ENCODE peak calls at places on chromosomes 7 and 10, in five cellular contexts. Y, T, A, J and B are unnamed samples.

GRCh38 chr10:60441515-60441914 is 51.8 kb upstream of the ANK3 start:
- DNase-seq in Y (no peak), T (no peak), A (no peak), J (peak; percentile 18), B (no peak)

GRCh38 chr10:60952846-60953220 is 8.8 kb upstream of the RHOBTB1 start:
- DNase-seq in Y (no peak), T (no peak), A (no peak), J (no peak), B (no peak)

GRCh38 chr10:132652936-132653590 is 115.5 kb downstream of the INPP5A start:
- DNase-seq in Y (no peak), T (no peak), A (no peak), J (no peak), B (no peak)

GRCh38 chr10:89458289-89458688 is 43.9 kb downstream of the IFIT5 start:
- DNase-seq in Y (no peak), T (no peak), A (no peak), J (peak; percentile 82), B (no peak)

GRCh38 chr7:28389504-28390385 is 22.6 kb upstream of the CREB5 start:
- DNase-seq in Y (no peak), T (no peak), A (no peak), J (peak; percentile 61), B (no peak)

GRCh38 chr7:47634273-47634672 is 52.4 kb upstream of the TNS3 start:
- DNase-seq in Y (no peak), T (no peak), A (no peak), J (no peak), B (no peak)

GRCh38 chr7:20191044-20191867 is 25.9 kb downstream of the MACC1 start:
- DNase-seq in Y (no peak), T (no peak), A (no peak), J (no peak), B (no peak)

GRCh38 chr10:126849646-126850045 is 55.6 kb upstream of the DOCK1 start:
- DNase-seq in Y (no peak), T (no peak), A (no peak), J (no peak), B (no peak)

GRCh38 chr10:133325761-133326463 is 10.8 kb downstream of the CALY start:
- DNase-seq in Y (no peak), T (no peak), A (no peak), J (no peak), B (no peak)

GRCh38 chr7:105775580-105775979 is 100.8 kb downstream of the ATXN7L1 start:
- DNase-seq in Y (no peak), T (no peak), A (no peak), J (no peak), B (no peak)